ENCODE peak calls at places on chromosome X, in five cellular contexts. J, R, B, P and O are unnamed samples.

GRCh38 chrX:124736553-124737240 is 390.3 kb downstream of the SH2D1A start:
- DNase-seq in B (peak; percentile 37), R (peak; percentile 89), J (no peak), P (peak; percentile 92), O (no peak)

GRCh38 chrX:154484255-154485149 is 1.9 kb downstream of the UBL4A start:
- DNase-seq in B (no peak), P (no peak), R (no peak), J (no peak), O (no peak)

GRCh38 chrX:153551135-153551534 is 33.7 kb downstream of the ATP2B3 start:
- DNase-seq in B (no peak), P (no peak), R (no peak), J (no peak), O (no peak)

GRCh38 chrX:130799393-130799792 is 103.6 kb downstream of the ENOX2 start:
- DNase-seq in B (no peak), R (no peak), P (no peak), J (no peak), O (peak; percentile 42)

GRCh38 chrX:154486052-154486395 is 391 bp downstream of the UBL4A start:
- DNase-seq in B (peak; percentile 18), R (peak; percentile 7), P (no peak), J (peak; percentile 56), O (peak; percentile 2)

GRCh38 chrX:51144828-51145442 is 187.7 kb upstream of the NUDT10 start:
- DNase-seq in J (peak; percentile 48), B (peak; percentile 34), P (peak; percentile 51), R (peak; percentile 80), O (peak; percentile 13)

GRCh38 chrX:72142931-72143709 is 11.4 kb upstream of the RTL5 start:
- DNase-seq in R (no peak), J (no peak), B (no peak), P (no peak), O (no peak)

GRCh38 chrX:68498508-68499379 is at the start of gene YIPF6:
- DNase-seq in J (peak; percentile 90), B (peak; percentile 63), P (peak; percentile 69), R (peak; percentile 71), O (peak; percentile 71)

GRCh38 chrX:2474963-2475726 is 25.6 kb downstream of the DHRSX start:
- DNase-seq in R (peak; percentile 64), J (no peak), B (no peak), P (no peak), O (no peak)

GRCh38 chrX:24241822-24242648 is 71.8 kb downstream of the SUPT20HL2 start:
- DNase-seq in P (no peak), J (peak; percentile 71), B (peak; percentile 30), R (peak; percentile 47), O (peak; percentile 38)

GRCh38 chrX:100072286-100072685 is 337.8 kb downstream of the PCDH19 start:
- DNase-seq in J (no peak), R (peak; percentile 1), B (no peak), P (no peak), O (no peak)

GRCh38 chrX:134444681-134445080 is 15.3 kb upstream of the HPRT1 start:
- DNase-seq in J (no peak), P (no peak), B (peak; percentile 21), R (no peak), O (no peak)

GRCh38 chrX:134443461-134443860 is 16.5 kb upstream of the HPRT1 start:
- DNase-seq in J (no peak), R (no peak), B (no peak), P (no peak), O (no peak)

DNA sequence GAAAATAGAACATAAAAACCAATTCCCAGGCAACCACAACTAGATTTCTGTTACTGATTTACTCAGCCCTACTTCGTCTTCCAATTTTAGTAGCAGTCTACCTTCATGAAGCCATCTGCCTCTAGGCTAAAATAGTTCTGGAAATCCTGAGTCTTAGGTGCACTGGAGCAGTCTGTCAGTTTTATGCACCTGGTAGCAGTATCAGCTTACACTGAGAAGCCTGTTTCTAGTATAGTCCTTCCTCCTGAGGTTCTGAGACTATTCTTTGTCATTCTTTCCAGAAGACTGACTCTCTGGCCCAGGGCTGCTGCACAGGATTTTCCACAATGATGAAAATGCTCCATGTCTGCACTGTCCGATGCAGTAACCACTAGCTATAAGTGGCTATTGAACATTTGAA is 16.9 kb upstream of the HPRT1 start:
- DNase-seq in J (no peak), R (no peak), B (peak; percentile 58), P (no peak), O (no peak)
- H3K4me1 ChIP-seq in J (no peaks in the 10 kb centered on the region), R (no peaks in the 10 kb centered on the region), B (peaks cover 3% of the 10 kb centered on the region), P (no peaks in the 10 kb centered on the region), O (no peaks in the 10 kb centered on the region)

GRCh38 chrX:110331444-110332025 is 13.7 kb upstream of the AMMECR1 start:
- DNase-seq in P (no peak), J (no peak), R (no peak), B (no peak), O (no peak)
- H2AFZ ChIP-seq in P (no peak overlapping the region), J (no peak overlapping the region), R (no peak overlapping the region), B (no peak overlapping the region), O (no peak overlapping the region)

GRCh38 chrX:11944486-11944885 is 186.4 kb downstream of the MSL3 start:
- DNase-seq in B (no peak), R (peak; percentile 74), J (peak; percentile 26), P (peak; percentile 66), O (peak; percentile 15)
- TF ChIP-seq CTCF in B (peak; percentile 16), R (peak; percentile 69), J (peak; percentile 73), P (peak; percentile 60), O (peak; percentile 63)

GRCh38 chrX:31355206-31355955 is 283.5 kb upstream of the FTHL17 start:
- DNase-seq in R (no peak), J (no peak), B (no peak), P (no peak), O (no peak)

GRCh38 chrX:31349515-31349914 is 277.7 kb upstream of the FTHL17 start:
- DNase-seq in R (no peak), P (no peak), J (no peak), B (no peak), O (no peak)

GRCh38 chrX:31356501-31357263 is 284.8 kb upstream of the FTHL17 start:
- DNase-seq in B (no peak), J (no peak), R (no peak), P (no peak), O (no peak)

GRCh38 chrX:31350808-31351074 is 278.9 kb upstream of the FTHL17 start:
- DNase-seq in J (no peak), R (no peak), B (no peak), P (no peak), O (no peak)

GRCh38 chrX:31353095-31353494 is 281.3 kb upstream of the FTHL17 start:
- DNase-seq in R (no peak), B (no peak), J (no peak), P (no peak), O (no peak)
- H3K4me1 ChIP-seq in R (no peaks in the 10 kb centered on the region), B (no peaks in the 10 kb centered on the region), J (no peaks in the 10 kb centered on the region), P (no peaks in the 10 kb centered on the region), O (no peaks in the 10 kb centered on the region)

GRCh38 chrX:111098874-111099273 is 2.9 kb downstream of the PAK3 start:
- DNase-seq in P (peak; percentile 87), B (peak; percentile 72), R (peak; percentile 81), J (peak; percentile 68), O (no peak)

GRCh38 chrX:111103246-111103645 is 7.3 kb downstream of the PAK3 start:
- DNase-seq in J (no peak), P (no peak), B (no peak), R (no peak), O (no peak)

GRCh38 chrX:111101580-111101979 is 5.6 kb downstream of the PAK3 start:
- DNase-seq in B (no peak), J (no peak), R (no peak), P (no peak), O (no peak)

GRCh38 chrX:111100191-111100590 is 4.2 kb downstream of the PAK3 start:
- DNase-seq in P (peak; percentile 65), B (peak; percentile 58), R (peak; percentile 73), J (peak; percentile 69), O (no peak)

DNA sequence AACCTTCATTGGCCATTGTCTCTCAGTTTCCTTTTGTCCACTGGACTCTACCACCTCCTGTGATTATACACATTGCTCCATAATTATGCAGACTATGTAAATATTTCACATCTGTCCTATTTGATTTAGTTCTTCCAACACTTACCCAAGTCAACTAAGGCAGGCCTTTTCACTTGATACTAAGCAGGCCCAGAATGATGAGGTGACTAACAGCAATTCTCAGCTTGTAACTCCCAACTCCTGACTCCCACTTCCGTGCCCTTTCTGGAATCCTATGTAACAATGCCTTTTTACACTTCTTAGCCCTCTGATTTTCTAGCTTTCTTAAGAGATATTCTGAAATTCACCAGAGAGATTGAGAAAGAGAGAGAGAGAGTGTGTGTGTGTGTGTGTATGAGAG is 6.6 kb downstream of the PAK3 start:
- DNase-seq in B (no peak), P (no peak), R (no peak), J (no peak), O (no peak)
- H2AFZ ChIP-seq in B (no peak overlapping the region), P (no peak overlapping the region), R (no peak overlapping the region), J (no peak overlapping the region), O (no peak overlapping the region)

DNA sequence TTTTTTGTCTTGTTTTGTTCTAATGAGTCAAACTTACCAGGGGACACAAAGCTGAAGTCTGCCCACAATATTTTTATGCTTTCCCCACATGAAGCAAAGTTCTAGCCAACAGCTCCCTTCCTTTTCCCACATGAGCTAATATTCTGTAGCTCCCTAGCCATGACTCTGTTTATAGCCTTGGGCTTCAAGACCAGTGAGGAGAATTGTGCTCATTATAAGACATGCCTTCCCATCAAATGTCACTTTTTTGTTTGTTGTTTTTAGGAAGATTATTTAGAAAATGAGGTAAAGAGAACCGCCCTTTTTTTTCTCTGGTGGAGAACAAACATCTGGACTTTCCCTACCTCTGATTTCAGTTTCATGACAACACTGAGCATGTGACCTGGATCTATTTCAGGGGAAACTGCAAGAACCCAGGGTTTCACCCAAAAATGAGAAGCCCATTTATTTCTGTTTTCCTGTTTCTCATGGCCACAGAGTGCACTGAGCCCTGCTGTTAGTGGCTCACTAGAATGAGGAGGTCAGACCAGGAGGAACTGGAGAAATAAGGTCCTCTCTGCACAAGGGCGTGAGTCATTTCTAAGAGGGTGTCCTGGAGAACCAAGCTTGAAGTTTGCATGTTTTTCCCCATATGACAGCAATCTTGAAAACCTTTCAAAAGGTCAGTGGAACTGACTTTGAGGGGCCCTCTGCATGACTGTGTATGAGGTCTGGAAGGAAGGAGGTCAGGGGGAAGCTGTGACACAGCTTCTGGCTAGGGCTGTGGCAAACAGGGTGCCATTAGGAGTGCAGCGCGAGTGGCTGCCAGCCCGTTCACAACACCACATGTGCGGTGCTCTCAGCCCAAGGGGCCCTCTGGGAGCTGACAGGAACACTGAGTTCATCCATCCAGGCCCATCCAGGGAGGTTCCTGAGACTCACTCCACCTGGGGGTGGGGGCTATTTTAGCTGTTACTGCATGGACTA is 55.1 kb downstream of the CHST7 start:
- DNase-seq in B (peak; percentile 59), P (no peak), R (no peak), J (no peak), O (peak; percentile 47)
- TF ChIP-seq CTCF in B (no peak), P (no peak), R (no peak), J (no peak), O (no peak)